ENCODE peak calls at places on chromosomes 7 and 10, in nine cellular contexts. M is activated CD4-positive, CD25-positive, alpha-beta regulatory T cell; R is left cardiac atrium; N is EL; I is GF-D8; H is epithelial cell of esophagus; B is HuH-7.5; G is Kasumi-1; L is transverse colon. C is an unnamed sample.

GRCh38 chr10:47458466-47459154 is 25.3 kb downstream of the ANXA8 start:
- DNase-seq in M (no peak), R (no peak), N (peak; percentile 79), I (no peak), H (peak; percentile 71), B (no peak), G (no peak), L (no peak), C (no peak)

GRCh38 chr10:118259288-118259906 is 82.7 kb downstream of the FAM204A start:
- DNase-seq in M (no peak), R (no peak), N (peak; percentile 37), I (no peak), H (peak; percentile 63), B (peak; percentile 20), G (peak; percentile 30), L (peak; percentile 47), C (peak; percentile 39)

GRCh38 chr10:124671486-124672075 is 72.6 kb downstream of the FAM53B start:
- DNase-seq in M (no peak), R (peak; percentile 68), N (no peak), I (no peak), H (peak; percentile 72), B (peak; percentile 64), G (peak; percentile 52), L (no peak), C (peak; percentile 41)

GRCh38 chr10:102347236-102347828 is 48.2 kb upstream of the NFKB2 start:
- DNase-seq in M (no peak), R (peak; percentile 44), N (peak; percentile 37), I (no peak), H (peak; percentile 73), B (peak; percentile 32), G (peak; percentile 29), L (peak; percentile 30), C (peak; percentile 56)

GRCh38 chr7:22783421-22783820 is 39.2 kb downstream of the TOMM7 start:
- DNase-seq in M (no peak), R (no peak), N (peak; percentile 45), I (no peak), H (no peak), B (no peak), G (no peak), L (no peak), C (no peak)

GRCh38 chr10:124315599-124316270 is 103.0 kb downstream of the OAT start:
- DNase-seq in M (no peak), R (no peak), N (no peak), I (no peak), H (no peak), B (no peak), G (no peak), L (no peak), C (no peak)

GRCh38 chr7:55774327-55775050 is 88.1 kb downstream of the SEPTIN14 start:
- DNase-seq in M (no peak), R (no peak), N (no peak), I (no peak), H (peak; percentile 74), B (no peak), G (no peak), L (no peak), C (peak; percentile 57)

GRCh38 chr10:104406715-104407517 is 53.3 kb downstream of the CFAP58 start:
- DNase-seq in M (no peak), R (no peak), N (peak; percentile 59), I (no peak), H (peak; percentile 67), B (no peak), G (peak; percentile 65), L (no peak), C (no peak)

GRCh38 chr7:139914306-139914747 is 85.3 kb downstream of the TBXAS1 start:
- DNase-seq in M (no peak), R (no peak), N (peak; percentile 23), I (no peak), H (peak; percentile 14), B (no peak), G (no peak), L (no peak), C (no peak)

GRCh38 chr10:25113231-25114035 is 61.4 kb upstream of the GPR158 start:
- DNase-seq in M (no peak), R (peak; percentile 77), N (peak; percentile 65), I (peak; percentile 1), H (peak; percentile 79), B (peak; percentile 51), G (peak; percentile 68), L (peak; percentile 81), C (peak; percentile 81)

GRCh38 chr7:1663857-1664651 is 6.0 kb upstream of the ELFN1 start:
- DNase-seq in M (no peak), R (no peak), N (no peak), I (no peak), H (no peak), B (no peak), G (no peak), L (peak; percentile 5), C (no peak)

GRCh38 chr7:28656529-28656928 is 244.2 kb downstream of the CREB5 start:
- DNase-seq in M (no peak), R (no peak), N (no peak), I (no peak), H (no peak), B (no peak), G (no peak), L (no peak), C (no peak)

GRCh38 chr7:44306608-44307007 is 18.8 kb downstream of the CAMK2B start:
- DNase-seq in M (no peak), R (no peak), N (no peak), I (no peak), H (no peak), B (no peak), G (no peak), L (no peak), C (no peak)

GRCh38 chr7:84533209-84533608 is 338.6 kb upstream of the SEMA3A start:
- DNase-seq in M (no peak), R (no peak), N (no peak), I (no peak), H (no peak), B (no peak), G (no peak), L (no peak), C (no peak)

GRCh38 chr7:120131096-120131839 is 141.7 kb upstream of the KCND2 start:
- DNase-seq in M (no peak), R (no peak), N (no peak), I (no peak), H (no peak), B (no peak), G (no peak), L (no peak), C (no peak)

GRCh38 chr10:61692447-61692846 is 29.7 kb downstream of the CABCOCO1 start:
- DNase-seq in M (no peak), R (no peak), N (no peak), I (no peak), H (peak; percentile 26), B (no peak), G (no peak), L (no peak), C (no peak)

GRCh38 chr7:137508437-137509175 is 165.1 kb upstream of the PTN start:
- DNase-seq in M (no peak), R (no peak), N (peak; percentile 84), I (no peak), H (peak; percentile 76), B (no peak), G (no peak), L (no peak), C (no peak)

GRCh38 chr10:34593955-34594354 is 221.1 kb downstream of the PARD3 start:
- DNase-seq in M (no peak), R (no peak), N (no peak), I (no peak), H (peak; percentile 49), B (no peak), G (no peak), L (no peak), C (no peak)

C was measured in body of pancreas.